ENCODE peak calls at places on chromosomes 11 and 22, in ten cellular contexts. One of them, this sample, is unnamed.

GRCh38 chr11:36238881-36239280 is 50.3 kb downstream of the COMMD9 start:
- DNase-seq in A549: no peak
- DNase-seq in heart left ventricle: no peak
- DNase-seq in HFF-Myc: no peak
- DNase-seq in lower leg skin: no peak
- DNase-seq in endothelial cell of umbilical vein: no peak
- DNase-seq in cardiac fibroblast: no peak
- DNase-seq in tibial artery: no peak
- DNase-seq in AG09319: no peak
- DNase-seq in body of pancreas: no peak
- DNase-seq in this sample: no peak

GRCh38 chr22:24165673-24166072 is 15.6 kb upstream of the SUSD2 start:
- DNase-seq in A549: no peak
- DNase-seq in heart left ventricle: no peak
- DNase-seq in HFF-Myc: no peak
- DNase-seq in lower leg skin: no peak
- DNase-seq in endothelial cell of umbilical vein: no peak
- DNase-seq in cardiac fibroblast: no peak
- DNase-seq in tibial artery: no peak
- DNase-seq in AG09319: no peak
- DNase-seq in body of pancreas: no peak
- DNase-seq in this sample: no peak

GRCh38 chr11:1929621-1930447 is 10.3 kb downstream of the TNNT3 start:
- DNase-seq in A549: no peak
- DNase-seq in heart left ventricle: no peak
- DNase-seq in HFF-Myc: no peak
- DNase-seq in lower leg skin: no peak
- DNase-seq in endothelial cell of umbilical vein: no peak
- DNase-seq in cardiac fibroblast: no peak
- DNase-seq in tibial artery: no peak
- DNase-seq in AG09319: no peak
- DNase-seq in body of pancreas: no peak
- DNase-seq in this sample: no peak

GRCh38 chr22:43888740-43889139 is 3.1 kb downstream of the PNPLA5 start:
- DNase-seq in A549: no peak
- DNase-seq in heart left ventricle: no peak
- DNase-seq in HFF-Myc: no peak
- DNase-seq in lower leg skin: no peak
- DNase-seq in endothelial cell of umbilical vein: no peak
- DNase-seq in cardiac fibroblast: no peak
- DNase-seq in tibial artery: no peak
- DNase-seq in AG09319: no peak
- DNase-seq in body of pancreas: no peak
- DNase-seq in this sample: no peak

GRCh38 chr11:61626580-61627380 is 45.9 kb upstream of the SYT7 start:
- DNase-seq in A549: no peak
- DNase-seq in heart left ventricle: peak; percentile 80
- DNase-seq in HFF-Myc: no peak
- DNase-seq in lower leg skin: peak; percentile 53
- DNase-seq in endothelial cell of umbilical vein: no peak
- DNase-seq in cardiac fibroblast: peak; percentile 40
- DNase-seq in tibial artery: no peak
- DNase-seq in AG09319: no peak
- DNase-seq in body of pancreas: peak; percentile 85
- DNase-seq in this sample: peak; percentile 40

GRCh38 chr11:70397336-70397982 is 870 bp upstream of the CTTN start:
- DNase-seq in A549: peak; percentile 61
- DNase-seq in heart left ventricle: no peak
- DNase-seq in HFF-Myc: no peak
- DNase-seq in lower leg skin: no peak
- DNase-seq in endothelial cell of umbilical vein: no peak
- DNase-seq in cardiac fibroblast: peak; percentile 35
- DNase-seq in tibial artery: no peak
- DNase-seq in AG09319: no peak
- DNase-seq in body of pancreas: peak; percentile 30
- DNase-seq in this sample: no peak

GRCh38 chr11:85679581-85679980 is 6.4 kb downstream of the CCDC89 start:
- DNase-seq in A549: no peak
- DNase-seq in heart left ventricle: no peak
- DNase-seq in HFF-Myc: no peak
- DNase-seq in lower leg skin: no peak
- DNase-seq in endothelial cell of umbilical vein: no peak
- DNase-seq in cardiac fibroblast: no peak
- DNase-seq in tibial artery: no peak
- DNase-seq in AG09319: no peak
- DNase-seq in body of pancreas: no peak
- DNase-seq in this sample: no peak

GRCh38 chr11:13440100-13440855 is 22.7 kb downstream of the BTBD10 start:
- DNase-seq in A549: peak; percentile 78
- DNase-seq in heart left ventricle: no peak
- DNase-seq in HFF-Myc: peak; percentile 76
- DNase-seq in lower leg skin: peak; percentile 20
- DNase-seq in endothelial cell of umbilical vein: peak; percentile 96
- DNase-seq in cardiac fibroblast: peak; percentile 94
- DNase-seq in tibial artery: peak; percentile 68
- DNase-seq in AG09319: peak; percentile 73
- DNase-seq in body of pancreas: peak; percentile 26
- DNase-seq in this sample: peak; percentile 88

GRCh38 chr22:26432619-26433311 is 3.7 kb downstream of the ASPHD2 start:
- DNase-seq in A549: no peak
- DNase-seq in heart left ventricle: no peak
- DNase-seq in HFF-Myc: no peak
- DNase-seq in lower leg skin: no peak
- DNase-seq in endothelial cell of umbilical vein: no peak
- DNase-seq in cardiac fibroblast: no peak
- DNase-seq in tibial artery: no peak
- DNase-seq in AG09319: no peak
- DNase-seq in body of pancreas: no peak
- DNase-seq in this sample: no peak

GRCh38 chr22:26429458-26430238 is 588 bp downstream of the ASPHD2 start:
- DNase-seq in A549: no peak
- DNase-seq in heart left ventricle: no peak
- DNase-seq in HFF-Myc: no peak
- DNase-seq in lower leg skin: no peak
- DNase-seq in endothelial cell of umbilical vein: no peak
- DNase-seq in cardiac fibroblast: no peak
- DNase-seq in tibial artery: no peak
- DNase-seq in AG09319: no peak
- DNase-seq in body of pancreas: no peak
- DNase-seq in this sample: no peak

GRCh38 chr22:26430600-26430999 is 1.5 kb downstream of the ASPHD2 start:
- DNase-seq in A549: no peak
- DNase-seq in heart left ventricle: no peak
- DNase-seq in HFF-Myc: no peak
- DNase-seq in lower leg skin: no peak
- DNase-seq in endothelial cell of umbilical vein: peak; percentile 10
- DNase-seq in cardiac fibroblast: no peak
- DNase-seq in tibial artery: no peak
- DNase-seq in AG09319: no peak
- DNase-seq in body of pancreas: no peak
- DNase-seq in this sample: no peak

GRCh38 chr22:26433805-26434204 is 4.7 kb downstream of the ASPHD2 start:
- DNase-seq in A549: no peak
- DNase-seq in heart left ventricle: no peak
- DNase-seq in HFF-Myc: no peak
- DNase-seq in lower leg skin: no peak
- DNase-seq in endothelial cell of umbilical vein: no peak
- DNase-seq in cardiac fibroblast: no peak
- DNase-seq in tibial artery: no peak
- DNase-seq in AG09319: no peak
- DNase-seq in body of pancreas: no peak
- DNase-seq in this sample: no peak

DNA sequence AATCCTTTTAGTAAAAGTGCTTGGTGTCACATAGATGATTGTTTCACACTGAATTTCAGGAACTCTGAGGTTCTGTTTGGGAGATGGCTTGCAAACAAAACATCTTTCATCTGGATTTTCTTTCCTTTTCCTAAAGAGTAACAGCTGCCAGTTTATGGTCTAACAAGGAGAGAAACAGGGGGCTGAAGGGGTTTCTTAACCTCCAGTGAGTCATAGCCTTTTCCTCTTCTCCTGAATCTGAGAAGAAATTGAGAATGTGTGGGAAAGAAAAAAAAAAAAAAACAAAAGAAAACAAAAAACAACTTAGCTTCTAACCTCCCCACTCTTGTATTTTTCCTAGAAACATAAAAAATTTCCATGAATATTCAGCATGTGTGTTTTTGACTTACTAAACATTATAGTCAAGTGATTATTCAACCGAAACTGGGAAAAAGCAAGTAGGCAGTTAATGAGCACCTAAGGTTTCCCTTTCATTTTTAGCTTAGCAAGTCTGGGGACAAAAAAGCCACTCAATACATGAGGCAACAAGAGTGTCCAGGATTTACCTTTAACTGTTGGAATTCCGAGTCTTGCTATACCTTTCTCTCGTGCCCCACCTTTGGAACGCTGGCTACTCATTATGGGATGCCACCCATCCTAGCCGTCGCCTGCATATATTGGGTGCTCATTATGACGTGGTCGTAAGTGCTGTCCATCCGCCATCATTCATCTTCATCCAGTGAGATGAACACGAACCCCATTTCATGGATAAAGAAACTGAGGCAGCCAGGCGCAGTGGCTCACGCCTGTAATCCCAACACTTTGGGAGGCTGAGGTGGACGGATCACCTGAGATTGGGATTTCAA is 2.3 kb downstream of the ASPHD2 start:
- DNase-seq in A549: no peak
- DNase-seq in heart left ventricle: no peak
- DNase-seq in HFF-Myc: no peak
- DNase-seq in lower leg skin: no peak
- DNase-seq in endothelial cell of umbilical vein: peak; percentile 81
- DNase-seq in cardiac fibroblast: peak; percentile 21
- DNase-seq in tibial artery: no peak
- DNase-seq in AG09319: no peak
- DNase-seq in body of pancreas: no peak
- DNase-seq in this sample: no peak
- TF ChIP-seq CTCF in A549: no peak
- TF ChIP-seq CTCF in heart left ventricle: no peak
- TF ChIP-seq CTCF in HFF-Myc: no peak
- TF ChIP-seq CTCF in lower leg skin: no peak
- TF ChIP-seq CTCF in endothelial cell of umbilical vein: no peak
- TF ChIP-seq CTCF in cardiac fibroblast: no peak
- TF ChIP-seq CTCF in tibial artery: no peak
- TF ChIP-seq CTCF in AG09319: no peak
- TF ChIP-seq CTCF in body of pancreas: no peak
- TF ChIP-seq CTCF in this sample: no peak

GRCh38 chr22:35947794-35948425 is 80.7 kb downstream of the RBFOX2 start:
- DNase-seq in A549: no peak
- DNase-seq in heart left ventricle: no peak
- DNase-seq in HFF-Myc: no peak
- DNase-seq in lower leg skin: no peak
- DNase-seq in endothelial cell of umbilical vein: no peak
- DNase-seq in cardiac fibroblast: no peak
- DNase-seq in tibial artery: no peak
- DNase-seq in AG09319: no peak
- DNase-seq in body of pancreas: no peak
- DNase-seq in this sample: no peak
- TF ChIP-seq CTCF in A549: no peak
- TF ChIP-seq CTCF in heart left ventricle: no peak
- TF ChIP-seq CTCF in HFF-Myc: no peak
- TF ChIP-seq CTCF in lower leg skin: no peak
- TF ChIP-seq CTCF in endothelial cell of umbilical vein: no peak
- TF ChIP-seq CTCF in cardiac fibroblast: no peak
- TF ChIP-seq CTCF in tibial artery: no peak
- TF ChIP-seq CTCF in AG09319: no peak
- TF ChIP-seq CTCF in body of pancreas: no peak
- TF ChIP-seq CTCF in this sample: no peak

GRCh38 chr11:43835104-43835503 is 45.5 kb upstream of the ALKBH3 start:
- DNase-seq in A549: no peak
- DNase-seq in heart left ventricle: no peak
- DNase-seq in HFF-Myc: no peak
- DNase-seq in lower leg skin: no peak
- DNase-seq in endothelial cell of umbilical vein: no peak
- DNase-seq in cardiac fibroblast: no peak
- DNase-seq in tibial artery: no peak
- DNase-seq in AG09319: no peak
- DNase-seq in body of pancreas: no peak
- DNase-seq in this sample: peak; percentile 100

GRCh38 chr11:43832536-43832935 is 48.1 kb upstream of the ALKBH3 start:
- DNase-seq in A549: no peak
- DNase-seq in heart left ventricle: no peak
- DNase-seq in HFF-Myc: no peak
- DNase-seq in lower leg skin: no peak
- DNase-seq in endothelial cell of umbilical vein: no peak
- DNase-seq in cardiac fibroblast: no peak
- DNase-seq in tibial artery: no peak
- DNase-seq in AG09319: no peak
- DNase-seq in body of pancreas: no peak
- DNase-seq in this sample: no peak

GRCh38 chr11:43834291-43834690 is 46.3 kb upstream of the ALKBH3 start:
- DNase-seq in A549: no peak
- DNase-seq in heart left ventricle: no peak
- DNase-seq in HFF-Myc: no peak
- DNase-seq in lower leg skin: no peak
- DNase-seq in endothelial cell of umbilical vein: no peak
- DNase-seq in cardiac fibroblast: no peak
- DNase-seq in tibial artery: no peak
- DNase-seq in AG09319: no peak
- DNase-seq in body of pancreas: no peak
- DNase-seq in this sample: no peak

GRCh38 chr11:43833657-43834073 is 47.0 kb upstream of the ALKBH3 start:
- DNase-seq in A549: peak; percentile 13
- DNase-seq in heart left ventricle: no peak
- DNase-seq in HFF-Myc: no peak
- DNase-seq in lower leg skin: no peak
- DNase-seq in endothelial cell of umbilical vein: peak; percentile 64
- DNase-seq in cardiac fibroblast: peak; percentile 82
- DNase-seq in tibial artery: no peak
- DNase-seq in AG09319: peak; percentile 49
- DNase-seq in body of pancreas: no peak
- DNase-seq in this sample: peak; percentile 85

DNA sequence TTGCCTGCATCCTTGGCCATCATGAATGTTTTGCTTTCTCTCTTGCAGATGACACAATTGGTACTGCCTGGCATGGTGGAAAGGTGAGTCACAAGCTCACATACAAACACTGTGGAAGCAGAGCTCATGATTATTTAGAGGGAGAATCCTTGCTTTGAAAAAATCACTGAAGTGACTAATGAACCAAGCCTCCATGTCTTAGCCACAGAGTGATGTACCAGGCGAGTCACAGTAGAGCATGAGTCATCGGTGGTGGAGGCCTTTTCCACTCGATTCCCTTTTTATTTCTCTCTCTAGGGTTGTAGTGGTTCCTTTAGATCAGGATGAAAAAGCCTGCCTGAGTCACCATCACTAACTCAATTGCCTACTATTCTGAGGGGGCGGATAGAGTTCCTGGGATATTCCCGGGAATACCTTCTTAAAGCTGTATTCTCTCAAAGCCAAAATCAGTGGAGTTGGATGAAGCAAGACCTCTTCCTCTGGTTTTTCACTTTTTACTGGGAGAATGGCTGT is 49.6 kb upstream of the ALKBH3 start:
- DNase-seq in A549: peak; percentile 90
- DNase-seq in heart left ventricle: peak; percentile 46
- DNase-seq in HFF-Myc: peak; percentile 97
- DNase-seq in lower leg skin: no peak
- DNase-seq in endothelial cell of umbilical vein: peak; percentile 93
- DNase-seq in cardiac fibroblast: peak; percentile 94
- DNase-seq in tibial artery: no peak
- DNase-seq in AG09319: peak; percentile 91
- DNase-seq in body of pancreas: no peak
- DNase-seq in this sample: peak; percentile 99
- TF ChIP-seq CTCF in A549: no peak
- TF ChIP-seq CTCF in heart left ventricle: no peak
- TF ChIP-seq CTCF in HFF-Myc: no peak
- TF ChIP-seq CTCF in lower leg skin: no peak
- TF ChIP-seq CTCF in endothelial cell of umbilical vein: no peak
- TF ChIP-seq CTCF in cardiac fibroblast: no peak
- TF ChIP-seq CTCF in tibial artery: no peak
- TF ChIP-seq CTCF in AG09319: no peak
- TF ChIP-seq CTCF in body of pancreas: no peak
- TF ChIP-seq CTCF in this sample: no peak

GRCh38 chr22:49577168-49578060 is 250.3 kb downstream of the BRD1 start:
- DNase-seq in A549: no peak
- DNase-seq in heart left ventricle: no peak
- DNase-seq in HFF-Myc: no peak
- DNase-seq in lower leg skin: no peak
- DNase-seq in endothelial cell of umbilical vein: no peak
- DNase-seq in cardiac fibroblast: no peak
- DNase-seq in tibial artery: peak; percentile 38
- DNase-seq in AG09319: no peak
- DNase-seq in body of pancreas: no peak
- DNase-seq in this sample: no peak
- TF ChIP-seq CTCF in A549: no peak
- TF ChIP-seq CTCF in heart left ventricle: no peak
- TF ChIP-seq CTCF in HFF-Myc: no peak
- TF ChIP-seq CTCF in lower leg skin: no peak
- TF ChIP-seq CTCF in endothelial cell of umbilical vein: no peak
- TF ChIP-seq CTCF in cardiac fibroblast: no peak
- TF ChIP-seq CTCF in tibial artery: no peak
- TF ChIP-seq CTCF in AG09319: no peak
- TF ChIP-seq CTCF in body of pancreas: no peak
- TF ChIP-seq CTCF in this sample: no peak